ENCODE peak calls at places on chromosomes 2 and 18, in six cellular contexts. One of them, this sample, is unnamed.

GRCh38 chr2:56985609-56986008 is 801.8 kb downstream of the CCDC85A start:
- DNase-seq in cardiac muscle cell: no peak
- DNase-seq in AG10803: no peak
- DNase-seq in GM06990: no peak
- DNase-seq in astrocyte of the spinal cord: no peak
- DNase-seq in K562: no peak
- DNase-seq in this sample: no peak

GRCh38 chr2:64645014-64645418 is 8.7 kb downstream of the SERTAD2 start:
- DNase-seq in cardiac muscle cell: peak
- DNase-seq in AG10803: peak
- DNase-seq in GM06990: peak
- DNase-seq in astrocyte of the spinal cord: peak
- DNase-seq in K562: peak
- DNase-seq in this sample: no peak

GRCh38 chr2:23404426-23404825 is 19.4 kb downstream of the KLHL29 start:
- DNase-seq in cardiac muscle cell: peak
- DNase-seq in AG10803: peak
- DNase-seq in GM06990: no peak
- DNase-seq in astrocyte of the spinal cord: peak
- DNase-seq in K562: no peak
- DNase-seq in this sample: no peak

GRCh38 chr2:64634338-64635267 is 19.1 kb downstream of the SERTAD2 start:
- DNase-seq in cardiac muscle cell: peak
- DNase-seq in AG10803: peak
- DNase-seq in GM06990: no peak
- DNase-seq in astrocyte of the spinal cord: no peak
- DNase-seq in K562: no peak
- DNase-seq in this sample: no peak

GRCh38 chr18:49017813-49018552 is 67.2 kb upstream of the SMAD7 start:
- DNase-seq in cardiac muscle cell: no peak
- DNase-seq in AG10803: no peak
- DNase-seq in GM06990: no peak
- DNase-seq in astrocyte of the spinal cord: no peak
- DNase-seq in K562: no peak
- DNase-seq in this sample: no peak

GRCh38 chr2:11342561-11343343 is 1.7 kb downstream of the ROCK2 start:
- DNase-seq in cardiac muscle cell: peak
- DNase-seq in AG10803: peak
- DNase-seq in GM06990: no peak
- DNase-seq in astrocyte of the spinal cord: peak
- DNase-seq in K562: peak
- DNase-seq in this sample: no peak

GRCh38 chr2:190094471-190094870 is 31.9 kb upstream of the MSTN start:
- DNase-seq in cardiac muscle cell: no peak
- DNase-seq in AG10803: no peak
- DNase-seq in GM06990: no peak
- DNase-seq in astrocyte of the spinal cord: no peak
- DNase-seq in K562: no peak
- DNase-seq in this sample: no peak

GRCh38 chr2:53854678-53855077 is 5.1 kb downstream of the GPR75 start:
- DNase-seq in cardiac muscle cell: no peak
- DNase-seq in AG10803: no peak
- DNase-seq in GM06990: no peak
- DNase-seq in astrocyte of the spinal cord: no peak
- DNase-seq in K562: no peak
- DNase-seq in this sample: no peak

GRCh38 chr2:105100064-105100840 is 62.4 kb downstream of the MRPS9 start:
- DNase-seq in cardiac muscle cell: no peak
- DNase-seq in AG10803: no peak
- DNase-seq in GM06990: no peak
- DNase-seq in astrocyte of the spinal cord: no peak
- DNase-seq in K562: no peak
- DNase-seq in this sample: no peak

GRCh38 chr2:143891879-143892308 is 628.0 kb downstream of the ZEB2 start:
- DNase-seq in cardiac muscle cell: no peak
- DNase-seq in AG10803: no peak
- DNase-seq in GM06990: no peak
- DNase-seq in astrocyte of the spinal cord: no peak
- DNase-seq in K562: no peak
- DNase-seq in this sample: no peak

GRCh38 chr2:63975437-63976124 is 43.6 kb downstream of the VPS54 start:
- DNase-seq in cardiac muscle cell: no peak
- DNase-seq in AG10803: no peak
- DNase-seq in GM06990: no peak
- DNase-seq in astrocyte of the spinal cord: no peak
- DNase-seq in K562: peak
- DNase-seq in this sample: no peak

GRCh38 chr2:219249203-219249980 is 3.7 kb upstream of the TUBA4B start:
- DNase-seq in cardiac muscle cell: peak
- DNase-seq in AG10803: peak
- DNase-seq in GM06990: no peak
- DNase-seq in astrocyte of the spinal cord: peak
- DNase-seq in K562: no peak
- DNase-seq in this sample: peak

GRCh38 chr18:68263481-68263880 is 451.4 kb downstream of the TMX3 start:
- DNase-seq in cardiac muscle cell: peak
- DNase-seq in AG10803: peak
- DNase-seq in GM06990: no peak
- DNase-seq in astrocyte of the spinal cord: peak
- DNase-seq in K562: no peak
- DNase-seq in this sample: no peak

GRCh38 chr18:23640023-23640422 is 22.7 kb downstream of the ANKRD29 start:
- DNase-seq in cardiac muscle cell: no peak
- DNase-seq in AG10803: no peak
- DNase-seq in GM06990: no peak
- DNase-seq in astrocyte of the spinal cord: no peak
- DNase-seq in K562: no peak
- DNase-seq in this sample: no peak

GRCh38 chr2:8657423-8658062 is 24.3 kb upstream of the ID2 start:
- DNase-seq in cardiac muscle cell: no peak
- DNase-seq in AG10803: no peak
- DNase-seq in GM06990: no peak
- DNase-seq in astrocyte of the spinal cord: no peak
- DNase-seq in K562: no peak
- DNase-seq in this sample: no peak

GRCh38 chr18:62118324-62118723 is 68.5 kb downstream of the PIGN start:
- DNase-seq in cardiac muscle cell: peak
- DNase-seq in AG10803: peak
- DNase-seq in GM06990: no peak
- DNase-seq in astrocyte of the spinal cord: peak
- DNase-seq in K562: no peak
- DNase-seq in this sample: no peak

GRCh38 chr2:163119964-163120363 is 281.4 kb upstream of the KCNH7 start:
- DNase-seq in cardiac muscle cell: peak
- DNase-seq in AG10803: no peak
- DNase-seq in GM06990: no peak
- DNase-seq in astrocyte of the spinal cord: no peak
- DNase-seq in K562: no peak
- DNase-seq in this sample: no peak

GRCh38 chr2:219570194-219570923 is 980 bp downstream of the OBSL1 start:
- DNase-seq in cardiac muscle cell: peak
- DNase-seq in AG10803: peak
- DNase-seq in GM06990: no peak
- DNase-seq in astrocyte of the spinal cord: peak
- DNase-seq in K562: peak
- DNase-seq in this sample: no peak

GRCh38 chr2:226655871-226656270 is 143.7 kb downstream of the IRS1 start:
- DNase-seq in cardiac muscle cell: no peak
- DNase-seq in AG10803: peak
- DNase-seq in GM06990: no peak
- DNase-seq in astrocyte of the spinal cord: peak
- DNase-seq in K562: no peak
- DNase-seq in this sample: no peak

GRCh38 chr2:147449323-147450080 is 395.3 kb upstream of the ACVR2A start:
- DNase-seq in cardiac muscle cell: no peak
- DNase-seq in AG10803: no peak
- DNase-seq in GM06990: no peak
- DNase-seq in astrocyte of the spinal cord: no peak
- DNase-seq in K562: no peak
- DNase-seq in this sample: no peak

GRCh38 chr2:104429978-104430740 is 423.8 kb upstream of the POU3F3 start:
- DNase-seq in cardiac muscle cell: no peak
- DNase-seq in AG10803: no peak
- DNase-seq in GM06990: no peak
- DNase-seq in astrocyte of the spinal cord: peak
- DNase-seq in K562: no peak
- DNase-seq in this sample: no peak

GRCh38 chr2:217186565-217187218 is 326.8 kb upstream of the TNP1 start:
- DNase-seq in cardiac muscle cell: no peak
- DNase-seq in AG10803: no peak
- DNase-seq in GM06990: no peak
- DNase-seq in astrocyte of the spinal cord: no peak
- DNase-seq in K562: no peak
- DNase-seq in this sample: no peak

GRCh38 chr2:1864301-1864980 is 120.1 kb upstream of the PXDN start:
- DNase-seq in cardiac muscle cell: no peak
- DNase-seq in AG10803: no peak
- DNase-seq in GM06990: no peak
- DNase-seq in astrocyte of the spinal cord: no peak
- DNase-seq in K562: no peak
- DNase-seq in this sample: no peak

GRCh38 chr2:200397785-200398184 is 91.3 kb downstream of the SPATS2L start:
- DNase-seq in cardiac muscle cell: no peak
- DNase-seq in AG10803: no peak
- DNase-seq in GM06990: no peak
- DNase-seq in astrocyte of the spinal cord: peak
- DNase-seq in K562: no peak
- DNase-seq in this sample: no peak

DNA sequence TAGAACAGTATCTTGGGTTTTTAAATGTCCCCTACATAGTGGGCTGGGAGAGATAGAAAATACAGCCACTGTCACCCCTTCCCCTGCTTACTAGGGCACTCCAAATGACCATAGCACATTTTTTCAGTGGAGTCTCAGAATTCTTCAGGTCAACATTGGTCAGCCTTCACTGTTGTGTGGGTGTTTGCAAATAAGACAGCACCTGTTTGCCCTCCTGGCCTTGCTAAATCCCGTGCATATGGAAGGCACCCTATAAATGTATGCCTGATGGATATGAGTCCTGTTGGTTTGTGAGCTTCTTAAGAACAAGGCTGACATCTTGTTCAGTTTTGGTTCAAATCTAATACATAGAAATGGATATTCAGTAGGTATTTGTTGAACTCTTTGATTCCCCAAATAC is 12.5 kb downstream of the ITGA6 start:
- DNase-seq in cardiac muscle cell: no peak
- DNase-seq in AG10803: no peak
- DNase-seq in GM06990: no peak
- DNase-seq in astrocyte of the spinal cord: no peak
- DNase-seq in K562: no peak
- DNase-seq in this sample: no peak
- H3K4me3 ChIP-seq in cardiac muscle cell: no peak
- H3K4me3 ChIP-seq in AG10803: no peak
- H3K4me3 ChIP-seq in GM06990: no peak
- H3K4me3 ChIP-seq in astrocyte of the spinal cord: no peak
- H3K4me3 ChIP-seq in K562: no peak
- H3K4me3 ChIP-seq in this sample: no peak

DNA sequence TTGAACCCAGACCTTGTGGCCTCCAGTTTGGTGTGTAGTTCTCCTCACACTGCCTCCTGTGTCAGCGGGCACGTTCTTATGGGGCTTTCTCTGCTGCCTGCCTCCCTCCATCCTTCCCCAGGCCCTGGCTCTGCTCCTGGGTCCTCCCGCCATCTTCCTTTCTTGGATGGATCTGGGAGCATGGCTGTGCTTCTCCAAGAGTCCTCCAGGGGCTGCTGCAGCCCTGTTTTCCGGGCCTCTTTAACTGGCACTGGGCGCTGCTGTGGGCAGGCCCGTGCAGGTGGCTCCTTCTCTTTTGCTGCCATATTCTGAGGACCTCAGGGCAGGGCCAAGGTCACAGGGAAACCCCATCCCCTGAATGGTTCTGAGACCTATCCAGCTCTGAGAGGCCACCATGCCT is 17.8 kb downstream of the THNSL2 start:
- DNase-seq in cardiac muscle cell: no peak
- DNase-seq in AG10803: no peak
- DNase-seq in GM06990: no peak
- DNase-seq in astrocyte of the spinal cord: no peak
- DNase-seq in K562: peak
- DNase-seq in this sample: no peak
- TF ChIP-seq CTCF in cardiac muscle cell: peak
- TF ChIP-seq CTCF in AG10803: peak
- TF ChIP-seq CTCF in GM06990: peak
- TF ChIP-seq CTCF in astrocyte of the spinal cord: peak
- TF ChIP-seq CTCF in K562: peak
- TF ChIP-seq CTCF in this sample: peak

GRCh38 chr18:5197461-5197860 is 404 bp upstream of the AKAIN1 start:
- DNase-seq in cardiac muscle cell: no peak
- DNase-seq in AG10803: no peak
- DNase-seq in GM06990: no peak
- DNase-seq in astrocyte of the spinal cord: no peak
- DNase-seq in K562: no peak
- DNase-seq in this sample: no peak

GRCh38 chr18:5195656-5196055 is 1.4 kb downstream of the AKAIN1 start:
- DNase-seq in cardiac muscle cell: no peak
- DNase-seq in AG10803: no peak
- DNase-seq in GM06990: no peak
- DNase-seq in astrocyte of the spinal cord: no peak
- DNase-seq in K562: no peak
- DNase-seq in this sample: no peak

GRCh38 chr18:5196253-5197031 is 615 bp downstream of the AKAIN1 start:
- DNase-seq in cardiac muscle cell: no peak
- DNase-seq in AG10803: no peak
- DNase-seq in GM06990: no peak
- DNase-seq in astrocyte of the spinal cord: no peak
- DNase-seq in K562: no peak
- DNase-seq in this sample: no peak

DNA sequence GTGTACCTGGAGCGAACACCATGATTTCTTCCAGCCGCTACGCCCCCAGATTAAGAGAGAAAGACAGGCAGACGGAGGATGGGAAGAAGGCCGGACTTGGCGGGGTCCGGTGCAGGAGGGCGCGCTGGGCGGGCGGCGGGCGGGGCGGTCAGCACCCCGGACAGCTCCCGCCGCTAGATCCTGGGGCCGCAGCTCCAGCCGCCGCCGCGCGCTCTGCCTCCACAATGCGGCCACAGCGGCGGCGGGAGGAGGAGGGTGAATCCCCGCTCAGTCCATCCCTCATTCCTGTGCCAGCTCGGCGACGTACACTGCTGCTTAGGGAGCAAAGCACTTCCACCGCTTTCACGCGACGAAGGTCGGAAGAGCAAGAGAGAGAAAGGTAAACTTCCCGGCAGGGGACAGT is at the start of gene AKAIN1:
- DNase-seq in cardiac muscle cell: peak
- DNase-seq in AG10803: peak
- DNase-seq in GM06990: peak
- DNase-seq in astrocyte of the spinal cord: peak
- DNase-seq in K562: peak
- DNase-seq in this sample: no peak
- H3K4me3 ChIP-seq in cardiac muscle cell: peak
- H3K4me3 ChIP-seq in AG10803: no peak
- H3K4me3 ChIP-seq in GM06990: no peak
- H3K4me3 ChIP-seq in astrocyte of the spinal cord: no peak
- H3K4me3 ChIP-seq in K562: no peak
- H3K4me3 ChIP-seq in this sample: no peak

DNA sequence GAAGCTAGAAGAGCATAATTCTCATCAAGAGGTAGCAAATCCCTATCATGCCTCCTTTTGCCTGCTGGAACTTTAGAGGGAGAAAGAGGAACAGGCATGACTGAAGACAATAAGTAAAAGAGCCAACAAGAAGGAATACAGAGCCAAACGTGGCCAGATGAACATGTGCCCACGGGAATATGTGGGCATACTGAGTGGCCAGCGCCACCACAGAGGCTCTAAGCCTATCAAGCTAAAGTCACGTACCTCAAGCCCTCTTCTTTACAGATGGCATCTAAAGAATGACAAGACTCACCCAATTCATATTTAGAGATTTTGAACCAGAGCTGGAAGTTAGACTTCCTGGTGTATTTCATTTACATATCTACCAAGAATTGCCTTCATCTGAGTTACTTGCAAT is 59.9 kb upstream of the ITGA4 start:
- DNase-seq in cardiac muscle cell: no peak
- DNase-seq in AG10803: no peak
- DNase-seq in GM06990: no peak
- DNase-seq in astrocyte of the spinal cord: no peak
- DNase-seq in K562: no peak
- DNase-seq in this sample: no peak
- TF ChIP-seq CTCF in cardiac muscle cell: no peak
- TF ChIP-seq CTCF in AG10803: no peak
- TF ChIP-seq CTCF in GM06990: no peak
- TF ChIP-seq CTCF in astrocyte of the spinal cord: no peak
- TF ChIP-seq CTCF in K562: no peak
- TF ChIP-seq CTCF in this sample: no peak